ENCODE peak calls at places on chromosomes 4 and X, in eight cellular contexts. Y, X, U, Q, E, P, D and M are unnamed samples.
A peak's percentile ranks its signal among the peaks of the same experiment; 100 is the strongest.

GRCh38 chrX:3066555-3066954 is 25.3 kb downstream of the ARSF start:
- DNase-seq in Y (no peak), X (no peak), U (no peak), Q (peak; percentile 32), E (no peak), P (no peak), D (no peak), M (no peak)

GRCh38 chrX:130347336-130347735 is 7.6 kb downstream of the SLC25A14 start:
- DNase-seq in Y (no peak), X (no peak), U (no peak), Q (no peak), E (no peak), P (no peak), D (no peak), M (no peak)

GRCh38 chr4:54840430-54840829 is 182.7 kb downstream of the KIT start:
- DNase-seq in Y (no peak), X (no peak), U (no peak), Q (no peak), E (no peak), P (no peak), D (no peak), M (no peak)

GRCh38 chr4:146342600-146343192 is 128.4 kb downstream of the REELD1 start:
- DNase-seq in Y (peak; percentile 28), X (no peak), U (no peak), Q (peak; percentile 41), E (peak; percentile 41), P (no peak), D (peak; percentile 15), M (no peak)

GRCh38 chr4:36198068-36198808 is 46.1 kb downstream of the ARAP2 start:
- DNase-seq in Y (no peak), X (no peak), U (no peak), Q (no peak), E (no peak), P (peak; percentile 55), D (no peak), M (no peak)

GRCh38 chr4:29558789-29559188 is 1161.4 kb upstream of the PCDH7 start:
- DNase-seq in Y (no peak), X (no peak), U (no peak), Q (no peak), E (no peak), P (no peak), D (no peak), M (no peak)

GRCh38 chrX:95058815-95059214 is 1384.8 kb downstream of the FAM133A start:
- DNase-seq in Y (no peak), X (no peak), U (no peak), Q (no peak), E (no peak), P (no peak), D (no peak), M (no peak)

GRCh38 chr4:38315296-38315695 is 348.7 kb upstream of the KLF3 start:
- DNase-seq in Y (no peak), X (no peak), U (no peak), Q (no peak), E (no peak), P (no peak), D (no peak), M (no peak)

GRCh38 chr4:141922224-141922623 is 285.8 kb downstream of the IL15 start:
- DNase-seq in Y (no peak), X (no peak), U (no peak), Q (no peak), E (no peak), P (no peak), D (no peak), M (no peak)

GRCh38 chr4:2800691-2801596 is 8.1 kb downstream of the SH3BP2 start:
- DNase-seq in Y (peak; percentile 84), X (no peak), U (peak; percentile 71), Q (peak; percentile 77), E (no peak), P (peak; percentile 91), D (no peak), M (no peak)

GRCh38 chr4:110850461-110851447 is 227.9 kb upstream of the PITX2 start:
- DNase-seq in Y (no peak), X (no peak), U (peak; percentile 64), Q (no peak), E (no peak), P (no peak), D (no peak), M (no peak)

GRCh38 chr4:13036841-13037240 is 447.3 kb downstream of the RAB28 start:
- DNase-seq in Y (no peak), X (no peak), U (no peak), Q (no peak), E (no peak), P (no peak), D (no peak), M (no peak)

GRCh38 chrX:54695231-54695630 is 102.8 kb downstream of the ITIH6 start:
- DNase-seq in Y (no peak), X (no peak), U (no peak), Q (no peak), E (no peak), P (no peak), D (no peak), M (no peak)

GRCh38 chr4:183142566-183143545 is 43.8 kb downstream of the WWC2 start:
- DNase-seq in Y (no peak), X (no peak), U (peak; percentile 28), Q (peak; percentile 57), E (no peak), P (peak; percentile 81), D (peak; percentile 11), M (no peak)

GRCh38 chr4:11149612-11150259 is 279.0 kb downstream of the HS3ST1 start:
- DNase-seq in Y (no peak), X (no peak), U (no peak), Q (no peak), E (peak; percentile 32), P (no peak), D (no peak), M (no peak)

GRCh38 chrX:130111220-130111934 is 1.1 kb upstream of the ELF4 start:
- DNase-seq in Y (no peak), X (no peak), U (no peak), Q (no peak), E (no peak), P (no peak), D (no peak), M (no peak)

GRCh38 chr4:10003666-10004065 is 17.6 kb downstream of the SLC2A9 start:
- DNase-seq in Y (no peak), X (no peak), U (no peak), Q (no peak), E (no peak), P (no peak), D (no peak), M (no peak)

GRCh38 chrX:24506082-24506481 is 41.0 kb downstream of the PDK3 start:
- DNase-seq in Y (no peak), X (no peak), U (no peak), Q (no peak), E (no peak), P (no peak), D (no peak), M (peak; percentile 51)

GRCh38 chr4:48986654-48987164 is 634 bp downstream of the CWH43 start:
- DNase-seq in Y (no peak), X (no peak), U (peak; percentile 32), Q (no peak), E (no peak), P (no peak), D (no peak), M (no peak)

GRCh38 chr4:169940460-169940859 is 85.7 kb downstream of the MFAP3L start:
- DNase-seq in Y (no peak), X (no peak), U (no peak), Q (no peak), E (no peak), P (no peak), D (no peak), M (no peak)

GRCh38 chr4:47849466-47849865 is 11.6 kb upstream of the CORIN start:
- DNase-seq in Y (no peak), X (no peak), U (no peak), Q (no peak), E (no peak), P (no peak), D (no peak), M (no peak)

GRCh38 chrX:151722241-151722846 is 6.5 kb downstream of the FATE1 start:
- DNase-seq in Y (no peak), X (no peak), U (no peak), Q (no peak), E (peak; percentile 15), P (peak; percentile 58), D (no peak), M (no peak)

GRCh38 chr4:123235431-123235830 is 161.2 kb upstream of the SPRY1 start:
- DNase-seq in Y (no peak), X (no peak), U (no peak), Q (no peak), E (no peak), P (no peak), D (no peak), M (no peak)

GRCh38 chr4:2289311-2289954 is 27.5 kb upstream of the MXD4 start:
- DNase-seq in Y (no peak), X (no peak), U (no peak), Q (no peak), E (no peak), P (peak; percentile 55), D (no peak), M (no peak)

GRCh38 chrX:11787564-11787963 is 29.5 kb downstream of the MSL3 start:
- DNase-seq in Y (peak; percentile 70), X (peak; percentile 68), U (peak; percentile 27), Q (peak; percentile 66), E (peak; percentile 66), P (peak; percentile 80), D (no peak), M (peak; percentile 33)

GRCh38 chr4:121686265-121686664 is 10.5 kb downstream of the ANXA5 start:
- DNase-seq in Y (no peak), X (no peak), U (no peak), Q (no peak), E (no peak), P (no peak), D (no peak), M (no peak)

GRCh38 chrX:48715066-48715465 is 18.5 kb downstream of the SUV39H1 start:
- DNase-seq in Y (no peak), X (no peak), U (no peak), Q (no peak), E (no peak), P (no peak), D (no peak), M (no peak)

GRCh38 chr4:142404191-142404611 is 441.9 kb downstream of the INPP4B start:
- DNase-seq in Y (no peak), X (peak; percentile 51), U (no peak), Q (peak; percentile 49), E (no peak), P (no peak), D (no peak), M (no peak)

GRCh38 chr4:128737098-128737513 is 72.4 kb upstream of the JADE1 start:
- DNase-seq in Y (no peak), X (no peak), U (no peak), Q (peak; percentile 41), E (peak; percentile 36), P (no peak), D (no peak), M (no peak)

GRCh38 chr4:138910914-138911336 is 104.7 kb upstream of the NOCT start:
- DNase-seq in Y (peak; percentile 87), X (no peak), U (peak; percentile 80), Q (peak; percentile 57), E (peak; percentile 78), P (peak; percentile 81), D (peak; percentile 96), M (no peak)

GRCh38 chrX:130055103-130055502 is 55.2 kb downstream of the ELF4 start:
- DNase-seq in Y (no peak), X (no peak), U (no peak), Q (no peak), E (no peak), P (no peak), D (no peak), M (no peak)

GRCh38 chr4:140071806-140072205 is 82.2 kb downstream of the MAML3 start:
- DNase-seq in Y (no peak), X (peak; percentile 50), U (no peak), Q (no peak), E (peak; percentile 50), P (no peak), D (no peak), M (peak; percentile 39)

GRCh38 chr4:155745984-155746383 is 12.8 kb upstream of the GUCY1B1 start:
- DNase-seq in Y (no peak), X (no peak), U (no peak), Q (no peak), E (no peak), P (no peak), D (no peak), M (no peak)